ENCODE peak calls at places on chromosomes 5 and 9, in six cellular contexts. One of them, this sample, is unnamed. For H3K9me3, the result is how much of the 10 kb centered on the place peaks cover.

GRCh38 chr5:137199966-137200365 is 299.2 kb downstream of the SPOCK1 start:
- DNase-seq in psoas muscle: no peak
- DNase-seq in heart left ventricle: no peak
- DNase-seq in spleen: no peak
- DNase-seq in left ventricle myocardium inferior: no peak
- DNase-seq in A673: no peak
- DNase-seq in this sample: no peak

GRCh38 chr5:54836959-54837534 is 148.3 kb downstream of the ESM1 start:
- DNase-seq in psoas muscle: no peak
- DNase-seq in heart left ventricle: no peak
- DNase-seq in spleen: no peak
- DNase-seq in left ventricle myocardium inferior: no peak
- DNase-seq in A673: no peak
- DNase-seq in this sample: no peak

GRCh38 chr5:4413996-4414395 is 726.1 kb upstream of the ADAMTS16 start:
- DNase-seq in psoas muscle: no peak
- DNase-seq in heart left ventricle: no peak
- DNase-seq in spleen: no peak
- DNase-seq in left ventricle myocardium inferior: no peak
- DNase-seq in A673: no peak
- DNase-seq in this sample: no peak

GRCh38 chr5:179162351-179163235 is 102.4 kb downstream of the ZNF354C start:
- DNase-seq in psoas muscle: no peak
- DNase-seq in heart left ventricle: no peak
- DNase-seq in spleen: peak
- DNase-seq in left ventricle myocardium inferior: no peak
- DNase-seq in A673: no peak
- DNase-seq in this sample: peak

GRCh38 chr5:64229163-64229774 is 63.6 kb downstream of the RNF180 start:
- DNase-seq in psoas muscle: no peak
- DNase-seq in heart left ventricle: no peak
- DNase-seq in spleen: no peak
- DNase-seq in left ventricle myocardium inferior: no peak
- DNase-seq in A673: peak
- DNase-seq in this sample: no peak

GRCh38 chr9:82168585-82168984 is 180.0 kb downstream of the SPATA31D1 start:
- DNase-seq in psoas muscle: no peak
- DNase-seq in heart left ventricle: no peak
- DNase-seq in spleen: no peak
- DNase-seq in left ventricle myocardium inferior: no peak
- DNase-seq in A673: no peak
- DNase-seq in this sample: no peak

GRCh38 chr5:124436294-124436693 is 310.1 kb downstream of the ZNF608 start:
- DNase-seq in psoas muscle: no peak
- DNase-seq in heart left ventricle: no peak
- DNase-seq in spleen: no peak
- DNase-seq in left ventricle myocardium inferior: no peak
- DNase-seq in A673: no peak
- DNase-seq in this sample: no peak

GRCh38 chr5:60495644-60496520 is 204.1 kb downstream of the DEPDC1B start:
- DNase-seq in psoas muscle: no peak
- DNase-seq in heart left ventricle: no peak
- DNase-seq in spleen: no peak
- DNase-seq in left ventricle myocardium inferior: no peak
- DNase-seq in A673: no peak
- DNase-seq in this sample: no peak

GRCh38 chr5:96527826-96528225 is 94.8 kb upstream of the PCSK1 start:
- DNase-seq in psoas muscle: no peak
- DNase-seq in heart left ventricle: no peak
- DNase-seq in spleen: no peak
- DNase-seq in left ventricle myocardium inferior: no peak
- DNase-seq in A673: no peak
- DNase-seq in this sample: no peak

GRCh38 chr5:160628295-160629006 is 206.8 kb downstream of the PTTG1 start:
- DNase-seq in psoas muscle: no peak
- DNase-seq in heart left ventricle: no peak
- DNase-seq in spleen: no peak
- DNase-seq in left ventricle myocardium inferior: no peak
- DNase-seq in A673: no peak
- DNase-seq in this sample: no peak

GRCh38 chr9:76438841-76439588 is 20.0 kb upstream of the GCNT1 start:
- DNase-seq in psoas muscle: no peak
- DNase-seq in heart left ventricle: no peak
- DNase-seq in spleen: no peak
- DNase-seq in left ventricle myocardium inferior: no peak
- DNase-seq in A673: no peak
- DNase-seq in this sample: no peak

GRCh38 chr5:109739741-109740140 is 50.0 kb downstream of the MAN2A1 start:
- DNase-seq in psoas muscle: no peak
- DNase-seq in heart left ventricle: no peak
- DNase-seq in spleen: no peak
- DNase-seq in left ventricle myocardium inferior: no peak
- DNase-seq in A673: no peak
- DNase-seq in this sample: no peak

GRCh38 chr9:133423216-133423615 is 1.0 kb downstream of the ADAMTS13 start:
- DNase-seq in psoas muscle: no peak
- DNase-seq in heart left ventricle: no peak
- DNase-seq in spleen: no peak
- DNase-seq in left ventricle myocardium inferior: no peak
- DNase-seq in A673: no peak
- DNase-seq in this sample: no peak

GRCh38 chr9:128406848-128407391 is 13.7 kb upstream of the CERCAM start:
- DNase-seq in psoas muscle: no peak
- DNase-seq in heart left ventricle: no peak
- DNase-seq in spleen: no peak
- DNase-seq in left ventricle myocardium inferior: no peak
- DNase-seq in A673: no peak
- DNase-seq in this sample: no peak

GRCh38 chr5:179205277-179205676 is 140.0 kb downstream of the ADAMTS2 start:
- DNase-seq in psoas muscle: no peak
- DNase-seq in heart left ventricle: no peak
- DNase-seq in spleen: no peak
- DNase-seq in left ventricle myocardium inferior: no peak
- DNase-seq in A673: no peak
- DNase-seq in this sample: no peak

GRCh38 chr9:95012035-95012708 is 285.7 kb downstream of the AOPEP start:
- DNase-seq in psoas muscle: no peak
- DNase-seq in heart left ventricle: no peak
- DNase-seq in spleen: no peak
- DNase-seq in left ventricle myocardium inferior: no peak
- DNase-seq in A673: no peak
- DNase-seq in this sample: no peak

GRCh38 chr9:21801683-21802417 is 586 bp upstream of the MTAP start:
- DNase-seq in psoas muscle: peak
- DNase-seq in heart left ventricle: peak
- DNase-seq in spleen: peak
- DNase-seq in left ventricle myocardium inferior: peak
- DNase-seq in A673: peak
- DNase-seq in this sample: peak

GRCh38 chr5:91499943-91500531 is 116.9 kb upstream of the ARRDC3 start:
- DNase-seq in psoas muscle: no peak
- DNase-seq in heart left ventricle: no peak
- DNase-seq in spleen: no peak
- DNase-seq in left ventricle myocardium inferior: no peak
- DNase-seq in A673: peak
- DNase-seq in this sample: no peak

GRCh38 chr5:109939109-109939682 is 249.5 kb downstream of the MAN2A1 start:
- DNase-seq in psoas muscle: no peak
- DNase-seq in heart left ventricle: no peak
- DNase-seq in spleen: no peak
- DNase-seq in left ventricle myocardium inferior: no peak
- DNase-seq in A673: no peak
- DNase-seq in this sample: no peak

GRCh38 chr5:119274767-119275130 is 81.1 kb upstream of the TNFAIP8 start:
- DNase-seq in psoas muscle: no peak
- DNase-seq in heart left ventricle: no peak
- DNase-seq in spleen: no peak
- DNase-seq in left ventricle myocardium inferior: no peak
- DNase-seq in A673: peak
- DNase-seq in this sample: no peak

GRCh38 chr5:76175051-76175666 is 92.0 kb downstream of the SV2C start:
- DNase-seq in psoas muscle: no peak
- DNase-seq in heart left ventricle: peak
- DNase-seq in spleen: no peak
- DNase-seq in left ventricle myocardium inferior: no peak
- DNase-seq in A673: peak
- DNase-seq in this sample: no peak

GRCh38 chr5:134122530-134122929 is 8.0 kb downstream of the TCF7 start:
- DNase-seq in psoas muscle: no peak
- DNase-seq in heart left ventricle: no peak
- DNase-seq in spleen: peak
- DNase-seq in left ventricle myocardium inferior: no peak
- DNase-seq in A673: no peak
- DNase-seq in this sample: no peak

GRCh38 chr9:120698766-120699165 is 15.5 kb downstream of the MEGF9 start:
- DNase-seq in psoas muscle: no peak
- DNase-seq in heart left ventricle: no peak
- DNase-seq in spleen: no peak
- DNase-seq in left ventricle myocardium inferior: no peak
- DNase-seq in A673: no peak
- DNase-seq in this sample: no peak

GRCh38 chr5:4563400-4563799 is 576.7 kb upstream of the ADAMTS16 start:
- DNase-seq in psoas muscle: no peak
- DNase-seq in heart left ventricle: no peak
- DNase-seq in spleen: no peak
- DNase-seq in left ventricle myocardium inferior: no peak
- DNase-seq in A673: no peak
- DNase-seq in this sample: no peak

GRCh38 chr9:85569988-85570387 is 171.8 kb downstream of the AGTPBP1 start:
- DNase-seq in psoas muscle: no peak
- DNase-seq in heart left ventricle: no peak
- DNase-seq in spleen: no peak
- DNase-seq in left ventricle myocardium inferior: no peak
- DNase-seq in A673: no peak
- DNase-seq in this sample: no peak

GRCh38 chr5:131212471-131213021 is 41.8 kb downstream of the LYRM7 start:
- DNase-seq in psoas muscle: no peak
- DNase-seq in heart left ventricle: no peak
- DNase-seq in spleen: no peak
- DNase-seq in left ventricle myocardium inferior: no peak
- DNase-seq in A673: no peak
- DNase-seq in this sample: no peak

DNA sequence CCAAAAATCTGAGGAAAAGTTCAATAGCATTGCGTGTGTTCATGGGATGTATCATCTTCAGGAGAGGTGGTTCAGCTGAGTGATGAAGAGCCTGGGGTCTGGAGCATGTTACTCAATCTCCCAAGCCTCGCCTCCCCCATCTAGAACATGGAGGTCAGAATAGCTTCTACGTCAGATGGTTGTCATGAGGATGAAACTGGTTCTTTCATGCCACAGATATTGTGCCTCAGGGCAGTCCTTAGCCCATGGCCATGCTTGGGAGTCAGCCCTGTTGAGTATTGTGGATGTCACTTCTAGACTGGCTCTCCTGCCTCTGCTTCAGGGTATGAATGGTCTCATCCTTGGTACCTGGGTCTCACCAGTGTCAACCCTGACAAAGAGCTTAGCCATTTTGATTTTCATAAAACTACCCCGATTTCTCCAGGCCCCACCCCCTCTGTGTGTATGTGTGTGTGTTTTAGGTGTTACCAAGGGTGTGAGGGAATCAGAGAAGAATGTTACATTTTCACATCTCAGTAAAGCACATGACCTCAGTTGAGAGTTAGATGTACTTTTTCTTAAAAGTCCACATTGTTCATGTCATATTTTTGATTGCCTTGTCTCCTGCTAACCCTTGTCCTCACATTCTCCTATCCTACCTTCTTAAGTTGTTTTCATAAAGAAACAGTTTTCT is 97.8 kb upstream of the CD180 start:
- DNase-seq in psoas muscle: no peak
- DNase-seq in heart left ventricle: no peak
- DNase-seq in spleen: no peak
- DNase-seq in left ventricle myocardium inferior: no peak
- DNase-seq in A673: no peak
- DNase-seq in this sample: no peak
- H3K27ac ChIP-seq in psoas muscle: no peak
- H3K27ac ChIP-seq in heart left ventricle: no peak
- H3K27ac ChIP-seq in spleen: no peak
- H3K27ac ChIP-seq in left ventricle myocardium inferior: peak
- H3K27ac ChIP-seq in A673: no peak
- H3K27ac ChIP-seq in this sample: no peak

GRCh38 chr9:88041447-88041846 is 67.1 kb upstream of the CDK20 start:
- DNase-seq in psoas muscle: no peak
- DNase-seq in heart left ventricle: no peak
- DNase-seq in spleen: no peak
- DNase-seq in left ventricle myocardium inferior: no peak
- DNase-seq in A673: peak
- DNase-seq in this sample: no peak
- TF ChIP-seq CTCF in psoas muscle: peak
- TF ChIP-seq CTCF in heart left ventricle: peak
- TF ChIP-seq CTCF in spleen: no peak
- TF ChIP-seq CTCF in left ventricle myocardium inferior: peak
- TF ChIP-seq CTCF in A673: peak
- TF ChIP-seq CTCF in this sample: peak

GRCh38 chr9:40926404-40927259 is 201.8 kb downstream of the FOXD4L6 start:
- DNase-seq in psoas muscle: no peak
- DNase-seq in heart left ventricle: no peak
- DNase-seq in spleen: no peak
- DNase-seq in left ventricle myocardium inferior: no peak
- DNase-seq in A673: no peak
- DNase-seq in this sample: no peak
- H3K9me3 ChIP-seq in psoas muscle: half or more
- H3K9me3 ChIP-seq in heart left ventricle: under half
- H3K9me3 ChIP-seq in spleen: half or more
- H3K9me3 ChIP-seq in left ventricle myocardium inferior: half or more
- H3K9me3 ChIP-seq in A673: under half
- H3K9me3 ChIP-seq in this sample: under half

GRCh38 chr5:108620516-108620915 is 127.2 kb upstream of the FER start:
- DNase-seq in psoas muscle: no peak
- DNase-seq in heart left ventricle: no peak
- DNase-seq in spleen: no peak
- DNase-seq in left ventricle myocardium inferior: no peak
- DNase-seq in A673: no peak
- DNase-seq in this sample: no peak

GRCh38 chr5:108619815-108620214 is 127.9 kb upstream of the FER start:
- DNase-seq in psoas muscle: no peak
- DNase-seq in heart left ventricle: no peak
- DNase-seq in spleen: no peak
- DNase-seq in left ventricle myocardium inferior: no peak
- DNase-seq in A673: no peak
- DNase-seq in this sample: no peak

GRCh38 chr5:108629779-108630178 is 117.9 kb upstream of the FER start:
- DNase-seq in psoas muscle: no peak
- DNase-seq in heart left ventricle: no peak
- DNase-seq in spleen: no peak
- DNase-seq in left ventricle myocardium inferior: no peak
- DNase-seq in A673: no peak
- DNase-seq in this sample: no peak

GRCh38 chr5:108625654-108626053 is 122.0 kb upstream of the FER start:
- DNase-seq in psoas muscle: no peak
- DNase-seq in heart left ventricle: no peak
- DNase-seq in spleen: no peak
- DNase-seq in left ventricle myocardium inferior: no peak
- DNase-seq in A673: no peak
- DNase-seq in this sample: no peak

DNA sequence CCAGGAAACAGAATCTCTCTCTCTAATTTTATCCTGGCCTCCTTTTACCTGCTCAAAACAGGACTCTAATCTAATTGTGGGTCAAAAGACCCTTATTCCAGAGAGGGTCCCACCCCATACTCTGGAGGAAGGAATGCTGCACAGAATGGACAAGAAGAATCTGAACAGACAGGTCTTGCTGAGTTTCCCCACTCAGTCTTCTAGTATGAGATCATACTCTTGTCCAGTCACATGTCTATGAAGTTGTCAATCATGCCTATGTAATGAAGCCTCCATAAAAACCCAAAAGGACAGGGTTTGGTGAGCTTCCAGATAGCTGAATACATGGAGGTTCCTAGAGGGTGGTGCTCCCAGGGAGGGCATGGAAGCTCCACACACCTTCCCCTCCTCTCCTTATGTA is 123.9 kb upstream of the FER start:
- DNase-seq in psoas muscle: no peak
- DNase-seq in heart left ventricle: no peak
- DNase-seq in spleen: no peak
- DNase-seq in left ventricle myocardium inferior: no peak
- DNase-seq in A673: no peak
- DNase-seq in this sample: no peak
- H3K27ac ChIP-seq in psoas muscle: no peak
- H3K27ac ChIP-seq in heart left ventricle: no peak
- H3K27ac ChIP-seq in spleen: no peak
- H3K27ac ChIP-seq in left ventricle myocardium inferior: no peak
- H3K27ac ChIP-seq in A673: no peak
- H3K27ac ChIP-seq in this sample: no peak

This sample was measured in right lobe of liver.